ENCODE peak calls at places on chromosome 15, in ten cellular contexts. Y is choroid plexus epithelial cell, Z is cardiac muscle cell, A is endodermal cell, X is hepatocyte, V is OCI-LY7, N is mucosa of descending colon, Q is epithelial cell of proximal tubule, P is tibial artery, U is GM23338. T is an unnamed sample.

GRCh38 chr15:100192092-100192695 is 149.6 kb downstream of the ADAMTS17 start:
- DNase-seq in Y (no peak), Z (no peak), A (no peak), X (no peak), V (no peak), N (no peak), Q (no peak), P (no peak), U (no peak), T (no peak)

GRCh38 chr15:70141376-70142071 is 43.8 kb upstream of the TLE3 start:
- DNase-seq in Y (no peak), Z (no peak), A (no peak), X (no peak), V (no peak), N (no peak), Q (no peak), P (no peak), U (no peak), T (no peak)

GRCh38 chr15:61169275-61169903 is 59.7 kb downstream of the RORA start:
- DNase-seq in Y (no peak), Z (no peak), A (no peak), X (no peak), V (peak), N (no peak), Q (no peak), P (no peak), U (peak), T (no peak)

GRCh38 chr15:56208641-56209155 is 35.0 kb downstream of the RFX7 start:
- DNase-seq in Y (peak), Z (peak), A (no peak), X (no peak), V (no peak), N (no peak), Q (no peak), P (no peak), U (no peak), T (peak)

GRCh38 chr15:69665641-69666091 is 213.0 kb downstream of the RPLP1 start:
- DNase-seq in Y (peak), Z (peak), A (peak), X (no peak), V (no peak), N (no peak), Q (no peak), P (no peak), U (no peak), T (no peak)

GRCh38 chr15:74007820-74008371 is 13.4 kb downstream of the PML start:
- DNase-seq in Y (no peak), Z (no peak), A (no peak), X (no peak), V (peak), N (no peak), Q (no peak), P (no peak), U (no peak), T (peak)

GRCh38 chr15:37877851-37878577 is 56.4 kb upstream of the TMCO5A start:
- DNase-seq in Y (peak), Z (peak), A (no peak), X (peak), V (no peak), N (no peak), Q (no peak), P (no peak), U (no peak), T (no peak)

GRCh38 chr15:100918690-100919480 is at the start of gene LRRK1:
- DNase-seq in Y (peak), Z (peak), A (peak), X (peak), V (peak), N (peak), Q (no peak), P (no peak), U (peak), T (peak)

GRCh38 chr15:40252438-40253178 is 13.7 kb downstream of the PAK6 start:
- DNase-seq in Y (peak), Z (peak), A (peak), X (peak), V (no peak), N (peak), Q (no peak), P (no peak), U (peak), T (no peak)

GRCh38 chr15:88513195-88513594 is 33.3 kb downstream of the DET1 start:
- DNase-seq in Y (no peak), Z (no peak), A (no peak), X (peak), V (no peak), N (no peak), Q (no peak), P (no peak), U (no peak), T (no peak)

GRCh38 chr15:101852356-101852755 is 40.4 kb downstream of the OR4F15 start:
- DNase-seq in Y (no peak), Z (no peak), A (no peak), X (no peak), V (no peak), N (no peak), Q (no peak), P (no peak), U (no peak), T (no peak)

GRCh38 chr15:65292938-65293518 is 2.8 kb upstream of the RNU5A-1 start:
- DNase-seq in Y (peak), Z (no peak), A (no peak), X (no peak), V (no peak), N (no peak), Q (no peak), P (no peak), U (no peak), T (no peak)

GRCh38 chr15:28892789-28893610 is 7.2 kb downstream of the APBA2 start:
- DNase-seq in Y (peak), Z (peak), A (no peak), X (no peak), V (no peak), N (no peak), Q (no peak), P (no peak), U (no peak), T (no peak)

GRCh38 chr15:44381223-44381622 is 46.2 kb upstream of the CTDSPL2 start:
- DNase-seq in Y (peak), Z (peak), A (no peak), X (no peak), V (no peak), N (no peak), Q (no peak), P (no peak), U (no peak), T (no peak)

GRCh38 chr15:38671003-38671382 is 106.4 kb upstream of the RASGRP1 start:
- DNase-seq in Y (no peak), Z (no peak), A (no peak), X (no peak), V (no peak), N (no peak), Q (no peak), P (no peak), U (no peak), T (no peak)

GRCh38 chr15:40016224-40016865 is 22.6 kb downstream of the SRP14 start:
- DNase-seq in Y (peak), Z (no peak), A (no peak), X (no peak), V (no peak), N (no peak), Q (no peak), P (no peak), U (no peak), T (no peak)

GRCh38 chr15:98085003-98085639 is 124.6 kb downstream of the ARRDC4 start:
- DNase-seq in Y (peak), Z (peak), A (peak), X (peak), V (peak), N (no peak), Q (peak), P (peak), U (peak), T (peak)

GRCh38 chr15:73755946-73756345 is 2.8 kb upstream of the INSYN1 start:
- DNase-seq in Y (no peak), Z (no peak), A (no peak), X (no peak), V (no peak), N (no peak), Q (no peak), P (no peak), U (no peak), T (no peak)

GRCh38 chr15:69719527-69719926 is 266.9 kb downstream of the RPLP1 start:
- DNase-seq in Y (no peak), Z (peak), A (no peak), X (no peak), V (peak), N (peak), Q (no peak), P (peak), U (no peak), T (peak)

GRCh38 chr15:85458764-85459163 is 78.4 kb downstream of the AKAP13 start:
- DNase-seq in Y (no peak), Z (no peak), A (no peak), X (no peak), V (no peak), N (no peak), Q (no peak), P (no peak), U (no peak), T (no peak)

GRCh38 chr15:57146394-57147140 is 228.1 kb downstream of the TCF12 start:
- DNase-seq in Y (peak), Z (peak), A (no peak), X (peak), V (peak), N (no peak), Q (no peak), P (no peak), U (peak), T (peak)

GRCh38 chr15:66891776-66892175 is 173.6 kb upstream of the SMAD3 start:
- DNase-seq in Y (no peak), Z (no peak), A (no peak), X (no peak), V (no peak), N (no peak), Q (no peak), P (no peak), U (no peak), T (no peak)

GRCh38 chr15:100902436-100903190 is 16.5 kb upstream of the LRRK1 start:
- DNase-seq in Y (peak), Z (peak), A (peak), X (peak), V (peak), N (peak), Q (no peak), P (peak), U (no peak), T (peak)

GRCh38 chr15:29470794-29471193 is 201.2 kb upstream of the NSMCE3 start:
- DNase-seq in Y (no peak), Z (no peak), A (no peak), X (peak), V (no peak), N (no peak), Q (peak), P (no peak), U (no peak), T (no peak)

GRCh38 chr15:61834076-61834697 is 226.1 kb downstream of the VPS13C start:
- DNase-seq in Y (peak), Z (peak), A (peak), X (peak), V (peak), N (peak), Q (peak), P (peak), U (peak), T (peak)

GRCh38 chr15:66401130-66402021 is 14.7 kb downstream of the MAP2K1 start:
- DNase-seq in Y (no peak), Z (no peak), A (peak), X (no peak), V (peak), N (no peak), Q (no peak), P (no peak), U (peak), T (peak)

GRCh38 chr15:47820780-47821319 is 103.5 kb downstream of the SEMA6D start:
- DNase-seq in Y (peak), Z (peak), A (no peak), X (no peak), V (no peak), N (no peak), Q (no peak), P (no peak), U (no peak), T (peak)

GRCh38 chr15:28934645-28935044 is 48.9 kb downstream of the APBA2 start:
- DNase-seq in Y (no peak), Z (no peak), A (no peak), X (no peak), V (no peak), N (no peak), Q (no peak), P (no peak), U (no peak), T (no peak)

GRCh38 chr15:39462691-39463090 is 118.2 kb upstream of the THBS1 start:
- DNase-seq in Y (peak), Z (peak), A (no peak), X (no peak), V (no peak), N (no peak), Q (no peak), P (no peak), U (no peak), T (no peak)

DNA sequence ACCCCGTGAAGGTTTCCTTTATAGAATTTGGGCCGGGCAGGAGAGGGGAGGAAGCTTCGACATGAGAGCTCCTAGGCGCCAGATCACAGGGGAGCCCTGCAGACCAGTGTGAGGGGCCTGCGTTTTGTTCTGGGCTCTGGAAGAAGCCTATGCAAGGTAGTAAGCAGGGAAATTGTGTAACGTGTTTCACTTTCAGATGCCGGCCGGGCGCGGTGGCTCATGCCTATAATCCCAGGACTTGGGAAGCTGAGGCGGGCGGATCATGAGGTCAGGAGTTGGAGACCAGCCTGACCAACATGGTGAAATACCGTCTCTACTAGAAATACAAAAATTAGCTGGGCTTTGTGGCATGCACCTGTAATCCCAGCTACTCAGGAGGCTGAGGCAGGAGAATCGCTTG is 65.2 kb downstream of the GABRG3 start:
- DNase-seq in Y (no peak), Z (no peak), A (no peak), X (no peak), V (no peak), N (no peak), Q (no peak), P (no peak), U (no peak), T (no peak)
- H3K4me3 ChIP-seq in Y (no peak), Z (no peak), A (no peak), X (no peak), V (no peak), N (no peak), Q (no peak), P (no peak), U (no peak), T (no peak)

DNA sequence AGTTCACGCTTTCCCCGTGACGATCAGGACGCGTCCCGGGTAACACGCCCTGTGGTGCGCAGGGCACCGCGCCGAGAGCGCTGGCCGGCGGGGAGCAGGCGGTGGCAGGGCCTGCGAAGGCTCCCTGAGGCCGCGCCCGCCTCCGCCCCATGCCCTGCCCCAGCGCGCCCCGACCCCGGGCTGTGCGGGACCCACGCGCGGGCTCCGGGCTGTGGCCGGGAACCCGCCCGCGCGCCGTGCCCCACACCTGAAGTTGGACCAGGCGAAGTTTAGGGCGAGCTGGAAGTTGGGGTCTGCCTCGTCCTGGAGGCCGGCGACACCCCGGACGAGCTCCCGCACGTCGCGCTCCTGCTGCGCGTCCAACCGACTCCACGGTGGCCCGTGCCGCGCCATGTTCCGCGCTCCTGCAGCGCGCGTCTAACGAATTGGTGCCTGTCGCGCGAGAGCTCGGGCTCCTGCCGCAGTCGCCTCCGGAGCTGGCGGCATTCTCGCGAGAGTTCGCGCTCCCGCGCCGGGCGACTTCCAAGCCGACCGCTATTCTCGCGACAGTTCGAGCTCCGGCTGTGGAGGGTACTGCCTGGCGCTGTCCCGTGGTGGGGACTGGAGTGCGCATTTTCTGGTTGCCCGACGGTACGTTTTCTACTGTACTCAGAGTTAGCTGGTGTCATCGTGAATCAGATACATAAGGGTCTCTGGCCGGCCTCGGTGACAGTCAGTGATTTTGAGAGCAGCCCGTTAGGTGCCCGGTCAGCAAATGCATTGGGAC is at the start of gene TUBGCP5:
- DNase-seq in Y (peak), Z (peak), A (peak), X (peak), V (peak), N (peak), Q (peak), P (peak), U (peak), T (peak)
- TF ChIP-seq CTCF in Y (peak), Z (no peak), A (peak), X (peak), V (peak), N (peak), Q (peak), P (peak), U (no peak), T (peak)

GRCh38 chr15:23647421-23648375 is at the start of gene MAGEL2:
- DNase-seq in Y (no peak), Z (peak), A (peak), X (peak), V (no peak), N (no peak), Q (no peak), P (no peak), U (peak), T (no peak)

GRCh38 chr15:23648920-23649515 is 1.4 kb upstream of the MAGEL2 start:
- DNase-seq in Y (peak), Z (peak), A (peak), X (peak), V (peak), N (peak), Q (no peak), P (no peak), U (peak), T (no peak)

GRCh38 chr15:23646165-23647000 is 1.3 kb downstream of the MAGEL2 start:
- DNase-seq in Y (no peak), Z (no peak), A (peak), X (peak), V (no peak), N (no peak), Q (no peak), P (no peak), U (no peak), T (no peak)

GRCh38 chr15:23645379-23646164 is 2.1 kb downstream of the MAGEL2 start:
- DNase-seq in Y (no peak), Z (no peak), A (peak), X (peak), V (no peak), N (peak), Q (no peak), P (no peak), U (peak), T (no peak)

GRCh38 chr15:23647001-23647295 is 719 bp downstream of the MAGEL2 start:
- DNase-seq in Y (no peak), Z (no peak), A (no peak), X (no peak), V (no peak), N (no peak), Q (no peak), P (no peak), U (no peak), T (no peak)
- H3K4me3 ChIP-seq in Y (no peak), Z (peak), A (peak), X (peak), V (no peak), N (no peak), Q (no peak), P (no peak), U (peak), T (no peak)

GRCh38 chr15:68367226-68367625 is 64.7 kb downstream of the ITGA11 start:
- DNase-seq in Y (no peak), Z (no peak), A (no peak), X (no peak), V (no peak), N (no peak), Q (no peak), P (no peak), U (no peak), T (no peak)

GRCh38 chr15:68364660-68365035 is 67.3 kb downstream of the ITGA11 start:
- DNase-seq in Y (no peak), Z (no peak), A (no peak), X (no peak), V (no peak), N (no peak), Q (no peak), P (no peak), U (no peak), T (no peak)

GRCh38 chr15:68365770-68366169 is 66.2 kb downstream of the ITGA11 start:
- DNase-seq in Y (no peak), Z (no peak), A (no peak), X (no peak), V (no peak), N (no peak), Q (no peak), P (no peak), U (no peak), T (no peak)

GRCh38 chr15:68365140-68365745 is 66.7 kb downstream of the ITGA11 start:
- DNase-seq in Y (no peak), Z (peak), A (no peak), X (no peak), V (no peak), N (no peak), Q (no peak), P (no peak), U (no peak), T (no peak)

DNA sequence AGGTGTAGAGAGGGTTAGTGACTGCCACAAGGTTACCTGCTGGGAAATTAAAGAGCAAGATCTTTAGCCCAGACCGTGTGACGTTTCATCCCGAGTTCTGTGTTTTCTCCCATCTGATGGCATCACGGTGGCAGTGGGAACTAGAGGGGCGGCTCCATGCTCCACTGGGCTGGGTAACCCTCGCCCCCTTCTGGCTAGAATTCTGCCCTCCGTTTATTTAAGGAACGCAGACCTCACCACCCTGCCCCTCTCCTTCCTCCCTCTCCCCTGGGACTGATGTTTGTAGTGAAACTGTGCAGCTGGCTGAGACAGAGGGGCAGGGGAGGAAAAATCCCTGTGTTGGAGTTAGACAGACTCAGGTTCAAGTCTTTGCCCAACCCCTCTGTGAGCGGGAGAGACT is 65.6 kb downstream of the ITGA11 start:
- DNase-seq in Y (no peak), Z (no peak), A (peak), X (no peak), V (peak), N (no peak), Q (no peak), P (peak), U (peak), T (no peak)
- TF ChIP-seq CTCF in Y (no peak), Z (no peak), A (peak), X (no peak), V (peak), N (no peak), Q (peak), P (peak), U (peak), T (no peak)

GRCh38 chr15:89775815-89776214 is 317 bp upstream of the MESP2 start:
- DNase-seq in Y (no peak), Z (no peak), A (peak), X (no peak), V (no peak), N (no peak), Q (no peak), P (no peak), U (no peak), T (no peak)
- H3K4me3 ChIP-seq in Y (no peak), Z (no peak), A (no peak), X (no peak), V (no peak), N (no peak), Q (peak), P (peak), U (peak), T (no peak)

DNA sequence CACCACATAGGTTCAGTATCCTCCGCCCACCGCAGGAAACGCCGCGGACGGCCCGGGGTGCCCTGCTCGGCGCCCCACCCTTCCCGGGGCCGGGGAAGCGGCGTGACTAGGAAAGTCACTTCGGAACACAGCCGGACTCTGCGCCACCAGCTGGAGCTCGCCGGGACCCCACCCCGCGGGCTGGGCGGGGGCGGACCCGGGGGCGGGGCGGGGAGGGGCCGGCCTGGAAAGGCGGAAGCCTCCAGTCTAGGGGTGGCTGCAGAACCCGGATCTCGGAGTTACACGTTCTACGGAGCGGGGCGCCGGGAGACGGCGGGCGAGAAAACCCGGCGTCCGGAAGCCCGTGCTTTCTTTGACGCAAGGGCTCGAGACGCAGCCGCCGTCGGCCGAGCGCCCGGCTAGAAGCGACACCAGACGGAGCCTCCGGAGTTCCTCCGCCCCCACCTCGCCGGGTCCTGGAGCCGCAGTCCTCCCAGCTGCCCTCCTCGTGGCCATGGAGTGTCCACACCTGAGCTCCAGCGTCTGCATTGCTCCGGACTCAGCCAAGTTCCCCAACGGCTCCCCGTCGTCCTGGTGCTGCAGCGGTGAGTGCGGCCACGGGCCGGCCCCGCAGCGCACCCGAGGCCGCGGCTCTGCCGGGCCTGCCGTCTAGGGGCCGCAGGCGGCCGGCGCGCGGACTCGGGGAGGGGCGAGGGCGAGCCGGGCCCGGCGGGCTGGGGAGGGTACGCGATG is at the start of gene USP3:
- DNase-seq in Y (peak), Z (peak), A (peak), X (peak), V (peak), N (peak), Q (no peak), P (peak), U (peak), T (peak)
- TF ChIP-seq CTCF in Y (no peak), Z (no peak), A (peak), X (peak), V (no peak), N (no peak), Q (peak), P (peak), U (no peak), T (peak)

T was measured in GM12865.